ENCODE peak calls at places on chromosomes 4 and X, in four cellular contexts. I is germinal center, C is Calu3, G is head of caudate nucleus. S is an unnamed sample.

GRCh38 chr4:108425988-108426387 is 194.4 kb upstream of the RPL34 start:
- DNase-seq in I (no peak), G (no peak), C (no peak), S (no peak)

GRCh38 chr4:73257995-73258667 is 467 bp downstream of the ANKRD17 start:
- DNase-seq in G (no peak), I (peak; percentile 56), C (no peak), S (no peak)

GRCh38 chrX:38857736-38858432 is 56.6 kb downstream of the MID1IP1 start:
- DNase-seq in C (no peak), G (no peak), I (no peak), S (no peak)

GRCh38 chrX:15349046-15349445 is 13.7 kb upstream of the PIGA start:
- DNase-seq in G (no peak), I (peak; percentile 24), C (peak; percentile 37), S (no peak)

GRCh38 chr4:128282516-128282915 is 5.1 kb downstream of the PGRMC2 start:
- DNase-seq in I (no peak), G (no peak), C (no peak), S (no peak)

GRCh38 chrX:13428055-13428786 is 108.4 kb upstream of the ATXN3L start:
- DNase-seq in G (no peak), I (no peak), C (no peak), S (no peak)

GRCh38 chr4:164485169-164485568 is 268.8 kb upstream of the SMIM31 start:
- DNase-seq in I (no peak), C (no peak), G (no peak), S (no peak)

GRCh38 chrX:16851827-16852226 is 18.3 kb downstream of the RBBP7 start:
- DNase-seq in G (no peak), I (no peak), C (no peak), S (no peak)

GRCh38 chrX:129495941-129496340 is 27.3 kb downstream of the SMARCA1 start:
- DNase-seq in C (no peak), I (no peak), G (no peak), S (no peak)

GRCh38 chr4:141074098-141074878 is 59.0 kb downstream of the RNF150 start:
- DNase-seq in G (no peak), I (no peak), C (no peak), S (no peak)

GRCh38 chr4:39565925-39566630 is 38.8 kb upstream of the UGDH start:
- DNase-seq in G (no peak), C (no peak), I (no peak), S (no peak)

GRCh38 chr4:11566440-11567022 is 137.8 kb upstream of the HS3ST1 start:
- DNase-seq in G (no peak), I (no peak), C (no peak), S (no peak)

GRCh38 chrX:40449396-40449795 is 131.4 kb upstream of the ATP6AP2 start:
- DNase-seq in I (no peak), C (no peak), G (no peak), S (no peak)

GRCh38 chr4:82559735-82560120 is 2.1 kb downstream of the TMEM150C start:
- DNase-seq in G (no peak), C (no peak), I (no peak), S (no peak)

GRCh38 chr4:26860922-26861433 is 337 bp downstream of the STIM2 start:
- DNase-seq in I (peak; percentile 22), G (no peak), C (peak; percentile 42), S (peak; percentile 44)

GRCh38 chr4:72468904-72469502 is 100.0 kb downstream of the ADAMTS3 start:
- DNase-seq in G (no peak), C (no peak), I (no peak), S (no peak)

GRCh38 chrX:71616672-71617529 is 1.4 kb downstream of the CXCR3 start:
- DNase-seq in I (no peak), C (no peak), G (no peak), S (no peak)

S was measured in T-cell.